ENCODE peak calls at places on chromosomes 16 and 17, in ten cellular contexts. Q, N, S, P, W, X, D, T, Z and Y are unnamed samples.

GRCh38 chr17:10772425-10773380 is 31.2 kb downstream of the TMEM238L start:
- DNase-seq in N (no peak), D (no peak), X (no peak), Q (no peak), T (peak), Z (no peak), P (no peak), W (no peak), S (no peak), Y (no peak)

GRCh38 chr16:31696968-31697743 is 169.5 kb downstream of the AHSP start:
- DNase-seq in W (no peak), N (no peak), Z (peak), X (no peak), D (no peak), S (no peak), T (peak), Q (peak), P (peak), Y (peak)

GRCh38 chr17:39152134-39152884 is 872 bp upstream of the PLXDC1 start:
- DNase-seq in T (no peak), P (no peak), N (peak), S (no peak), Q (no peak), D (no peak), Z (no peak), W (no peak), X (no peak), Y (no peak)

GRCh38 chr17:65855245-65855644 is 293.8 kb upstream of the AXIN2 start:
- DNase-seq in S (no peak), N (no peak), T (peak), D (no peak), Z (peak), W (no peak), P (no peak), X (peak), Q (no peak), Y (no peak)

GRCh38 chr16:11857161-11857560 is 5.8 kb upstream of the RSL1D1 start:
- DNase-seq in X (no peak), Q (no peak), Z (no peak), S (no peak), T (no peak), D (no peak), P (no peak), N (no peak), W (no peak), Y (peak)

GRCh38 chr17:40015998-40016691 is 905 bp downstream of the CSF3 start:
- DNase-seq in N (no peak), T (no peak), D (no peak), W (no peak), S (no peak), Q (no peak), Z (no peak), P (no peak), X (no peak), Y (no peak)

GRCh38 chr17:70622382-70623260 is 453.3 kb downstream of the KCNJ2 start:
- DNase-seq in T (peak), W (peak), P (peak), D (no peak), Q (peak), S (no peak), X (no peak), Z (peak), N (peak), Y (no peak)

GRCh38 chr17:57868007-57868774 is 18.3 kb upstream of the MRPS23 start:
- DNase-seq in T (peak), D (no peak), W (peak), Q (no peak), S (peak), P (peak), Z (peak), X (peak), N (peak), Y (peak)

GRCh38 chr17:44795421-44795820 is 34.7 kb downstream of the GJC1 start:
- DNase-seq in Z (no peak), N (no peak), S (no peak), X (no peak), P (no peak), T (no peak), D (no peak), Q (no peak), W (no peak), Y (no peak)

GRCh38 chr16:85291302-85292148 is 179.3 kb upstream of the CIBAR2 start:
- DNase-seq in T (peak), S (no peak), N (peak), X (no peak), Z (no peak), P (no peak), D (no peak), Q (no peak), W (peak), Y (no peak)

GRCh38 chr16:70709961-70710360 is 24.1 kb upstream of the MTSS2 start:
- DNase-seq in T (no peak), S (no peak), N (no peak), P (no peak), D (no peak), X (no peak), Q (no peak), Z (no peak), W (no peak), Y (no peak)

GRCh38 chr17:40791808-40792436 is 7.8 kb downstream of the KRT28 start:
- DNase-seq in Z (peak), T (peak), W (no peak), S (no peak), P (no peak), Q (no peak), D (no peak), X (no peak), N (no peak), Y (peak)

GRCh38 chr17:75856062-75856681 is 1.0 kb upstream of the WBP2 start:
- DNase-seq in N (no peak), S (no peak), W (no peak), P (no peak), Q (no peak), Z (peak), X (no peak), D (peak), T (peak), Y (no peak)

GRCh38 chr16:89167425-89167941 is 4.1 kb upstream of the CDH15 start:
- DNase-seq in W (peak), Q (peak), X (peak), P (peak), D (peak), T (peak), S (peak), N (peak), Z (peak), Y (peak)

GRCh38 chr16:1097800-1098199 is 1.8 kb upstream of the C1QTNF8 start:
- DNase-seq in T (no peak), N (peak), X (no peak), Q (no peak), W (no peak), P (no peak), Z (no peak), D (no peak), S (no peak), Y (peak)

GRCh38 chr17:77011173-77012011 is 129.4 kb upstream of the SEC14L1 start:
- DNase-seq in P (no peak), N (no peak), X (no peak), T (peak), S (no peak), D (no peak), Q (peak), W (no peak), Z (peak), Y (peak)

GRCh38 chr16:85220125-85220839 is 108.0 kb upstream of the CIBAR2 start:
- DNase-seq in S (no peak), N (peak), X (no peak), W (peak), P (no peak), D (no peak), Q (peak), T (peak), Z (peak), Y (peak)

GRCh38 chr17:72726936-72727335 is 365.6 kb downstream of the SLC39A11 start:
- DNase-seq in W (no peak), N (no peak), Q (no peak), Z (no peak), X (no peak), D (peak), P (peak), T (no peak), S (no peak), Y (no peak)

GRCh38 chr16:56726283-56726682 is 3.6 kb upstream of the NUP93 start:
- DNase-seq in X (no peak), T (no peak), P (no peak), Q (no peak), Z (no peak), N (no peak), S (no peak), D (no peak), W (no peak), Y (no peak)

GRCh38 chr17:9677411-9677810 is 32.1 kb downstream of the USP43 start:
- DNase-seq in T (no peak), X (no peak), W (no peak), Z (peak), Q (no peak), D (no peak), S (no peak), N (no peak), P (no peak), Y (no peak)

GRCh38 chr16:72673118-72673517 is 374.8 kb downstream of the ZFHX3 start:
- DNase-seq in S (no peak), T (peak), Q (peak), P (no peak), Z (no peak), D (no peak), W (no peak), N (no peak), X (no peak), Y (no peak)

GRCh38 chr16:79768594-79768993 is 168.1 kb upstream of the MAF start:
- DNase-seq in N (no peak), X (no peak), Z (no peak), D (no peak), S (no peak), W (no peak), Q (no peak), T (no peak), P (no peak), Y (no peak)

GRCh38 chr17:61158372-61158771 is 241.3 kb upstream of the TBX2 start:
- DNase-seq in T (no peak), N (no peak), D (no peak), P (no peak), X (no peak), W (no peak), Z (no peak), S (no peak), Q (no peak), Y (no peak)

GRCh38 chr17:45086865-45087495 is 25.9 kb downstream of the NMT1 start:
- DNase-seq in W (no peak), P (no peak), Q (no peak), S (no peak), X (no peak), Z (no peak), D (no peak), T (no peak), N (no peak), Y (no peak)

GRCh38 chr16:11107781-11108465 is 148.1 kb downstream of the SOCS1 start:
- DNase-seq in T (no peak), Z (no peak), N (no peak), X (no peak), W (no peak), S (no peak), Q (no peak), P (no peak), D (no peak), Y (peak)

GRCh38 chr17:44174427-44174826 is 3.9 kb downstream of the ASB16 start:
- DNase-seq in N (no peak), W (no peak), Q (no peak), D (no peak), P (no peak), Z (no peak), T (no peak), S (no peak), X (no peak), Y (no peak)

GRCh38 chr16:84548971-84549844 is 44.7 kb upstream of the MEAK7 start:
- DNase-seq in D (peak), W (no peak), N (no peak), Z (no peak), T (peak), Q (no peak), P (no peak), S (no peak), X (no peak), Y (no peak)